ENCODE peak calls at places on chromosomes 4 and X, in six cellular contexts. One of them, this sample, is unnamed.

GRCh38 chrX:71616672-71617529 is 1.4 kb downstream of the CXCR3 start:
- DNase-seq in transverse colon: peak; percentile 81
- DNase-seq in fibroblast of the conjunctiva: no peak
- DNase-seq in CD4-positive, alpha-beta T cell: no peak
- DNase-seq in HepG2: peak; percentile 31
- DNase-seq in C1 segment of cervical spinal cord: no peak
- DNase-seq in this sample: no peak

GRCh38 chr4:100198061-100198460 is 7.8 kb upstream of the DDIT4L start:
- DNase-seq in C1 segment of cervical spinal cord: no peak
- DNase-seq in fibroblast of the conjunctiva: no peak
- DNase-seq in HepG2: no peak
- DNase-seq in transverse colon: no peak
- DNase-seq in CD4-positive, alpha-beta T cell: no peak
- DNase-seq in this sample: no peak

GRCh38 chr4:81565137-81565870 is 93.6 kb upstream of the RASGEF1B start:
- DNase-seq in fibroblast of the conjunctiva: no peak
- DNase-seq in HepG2: no peak
- DNase-seq in transverse colon: peak; percentile 82
- DNase-seq in CD4-positive, alpha-beta T cell: no peak
- DNase-seq in C1 segment of cervical spinal cord: peak; percentile 50
- DNase-seq in this sample: peak; percentile 16

GRCh38 chr4:13483142-13484044 is 747 bp downstream of the RAB28 start:
- DNase-seq in C1 segment of cervical spinal cord: no peak
- DNase-seq in fibroblast of the conjunctiva: peak; percentile 49
- DNase-seq in CD4-positive, alpha-beta T cell: no peak
- DNase-seq in transverse colon: peak; percentile 36
- DNase-seq in HepG2: peak; percentile 13
- DNase-seq in this sample: peak; percentile 67

GRCh38 chr4:40842725-40843401 is 93.1 kb downstream of the NSUN7 start:
- DNase-seq in fibroblast of the conjunctiva: no peak
- DNase-seq in transverse colon: no peak
- DNase-seq in CD4-positive, alpha-beta T cell: no peak
- DNase-seq in HepG2: peak; percentile 32
- DNase-seq in C1 segment of cervical spinal cord: no peak
- DNase-seq in this sample: no peak

GRCh38 chrX:104370089-104370488 is 115.4 kb upstream of the ESX1 start:
- DNase-seq in transverse colon: no peak
- DNase-seq in CD4-positive, alpha-beta T cell: no peak
- DNase-seq in fibroblast of the conjunctiva: no peak
- DNase-seq in C1 segment of cervical spinal cord: no peak
- DNase-seq in HepG2: peak; percentile 6
- DNase-seq in this sample: peak; percentile 78

GRCh38 chrX:13180807-13181206 is 136.4 kb upstream of the FAM9C start:
- DNase-seq in CD4-positive, alpha-beta T cell: no peak
- DNase-seq in fibroblast of the conjunctiva: no peak
- DNase-seq in HepG2: no peak
- DNase-seq in C1 segment of cervical spinal cord: no peak
- DNase-seq in transverse colon: no peak
- DNase-seq in this sample: peak; percentile 75

GRCh38 chr4:142558851-142559250 is 287.2 kb downstream of the INPP4B start:
- DNase-seq in C1 segment of cervical spinal cord: no peak
- DNase-seq in CD4-positive, alpha-beta T cell: no peak
- DNase-seq in transverse colon: no peak
- DNase-seq in HepG2: no peak
- DNase-seq in fibroblast of the conjunctiva: no peak
- DNase-seq in this sample: no peak

GRCh38 chrX:351736-352135 is 33.1 kb upstream of the GTPBP6 start:
- DNase-seq in HepG2: no peak
- DNase-seq in transverse colon: no peak
- DNase-seq in C1 segment of cervical spinal cord: no peak
- DNase-seq in fibroblast of the conjunctiva: no peak
- DNase-seq in CD4-positive, alpha-beta T cell: no peak
- DNase-seq in this sample: no peak

GRCh38 chr4:105092356-105092755 is 54.3 kb upstream of the TET2 start:
- DNase-seq in HepG2: no peak
- DNase-seq in transverse colon: no peak
- DNase-seq in CD4-positive, alpha-beta T cell: no peak
- DNase-seq in fibroblast of the conjunctiva: peak; percentile 72
- DNase-seq in C1 segment of cervical spinal cord: no peak
- DNase-seq in this sample: peak; percentile 92

GRCh38 chr4:58265734-58266133 is 1155.5 kb upstream of the IGFBP7 start:
- DNase-seq in HepG2: no peak
- DNase-seq in fibroblast of the conjunctiva: no peak
- DNase-seq in CD4-positive, alpha-beta T cell: no peak
- DNase-seq in C1 segment of cervical spinal cord: no peak
- DNase-seq in transverse colon: no peak
- DNase-seq in this sample: no peak

GRCh38 chrX:48826135-48826875 is at the start of gene ERAS:
- DNase-seq in C1 segment of cervical spinal cord: no peak
- DNase-seq in HepG2: no peak
- DNase-seq in transverse colon: no peak
- DNase-seq in fibroblast of the conjunctiva: no peak
- DNase-seq in CD4-positive, alpha-beta T cell: no peak
- DNase-seq in this sample: no peak

GRCh38 chrX:42176790-42177189 is 253.4 kb upstream of the CASK start:
- DNase-seq in transverse colon: no peak
- DNase-seq in HepG2: no peak
- DNase-seq in CD4-positive, alpha-beta T cell: no peak
- DNase-seq in fibroblast of the conjunctiva: no peak
- DNase-seq in C1 segment of cervical spinal cord: no peak
- DNase-seq in this sample: no peak

GRCh38 chrX:55201930-55202579 is 18.1 kb upstream of the PAGE5 start:
- DNase-seq in C1 segment of cervical spinal cord: no peak
- DNase-seq in fibroblast of the conjunctiva: no peak
- DNase-seq in HepG2: no peak
- DNase-seq in CD4-positive, alpha-beta T cell: no peak
- DNase-seq in transverse colon: no peak
- DNase-seq in this sample: peak; percentile 57

GRCh38 chr4:168593399-168593798 is 96.5 kb downstream of the PALLD start:
- DNase-seq in CD4-positive, alpha-beta T cell: no peak
- DNase-seq in transverse colon: no peak
- DNase-seq in fibroblast of the conjunctiva: no peak
- DNase-seq in HepG2: no peak
- DNase-seq in C1 segment of cervical spinal cord: no peak
- DNase-seq in this sample: peak; percentile 80

GRCh38 chr4:176780995-176781738 is 11.6 kb downstream of the VEGFC start:
- DNase-seq in HepG2: no peak
- DNase-seq in CD4-positive, alpha-beta T cell: no peak
- DNase-seq in C1 segment of cervical spinal cord: no peak
- DNase-seq in fibroblast of the conjunctiva: no peak
- DNase-seq in transverse colon: no peak
- DNase-seq in this sample: peak; percentile 72

GRCh38 chrX:13938766-13939530 is 90.7 kb downstream of the GEMIN8 start:
- DNase-seq in C1 segment of cervical spinal cord: peak; percentile 3
- DNase-seq in HepG2: no peak
- DNase-seq in CD4-positive, alpha-beta T cell: no peak
- DNase-seq in transverse colon: no peak
- DNase-seq in fibroblast of the conjunctiva: no peak
- DNase-seq in this sample: peak; percentile 9

GRCh38 chr4:40087799-40088366 is 31.2 kb downstream of the N4BP2 start:
- DNase-seq in C1 segment of cervical spinal cord: no peak
- DNase-seq in CD4-positive, alpha-beta T cell: no peak
- DNase-seq in transverse colon: no peak
- DNase-seq in HepG2: no peak
- DNase-seq in fibroblast of the conjunctiva: no peak
- DNase-seq in this sample: no peak

GRCh38 chr4:120611092-120611491 is 311.4 kb downstream of the PRDM5 start:
- DNase-seq in transverse colon: no peak
- DNase-seq in HepG2: no peak
- DNase-seq in fibroblast of the conjunctiva: no peak
- DNase-seq in CD4-positive, alpha-beta T cell: no peak
- DNase-seq in C1 segment of cervical spinal cord: no peak
- DNase-seq in this sample: no peak

GRCh38 chr4:529563-529962 is 30.6 kb downstream of the PIGG start:
- DNase-seq in transverse colon: no peak
- DNase-seq in C1 segment of cervical spinal cord: no peak
- DNase-seq in HepG2: no peak
- DNase-seq in fibroblast of the conjunctiva: no peak
- DNase-seq in CD4-positive, alpha-beta T cell: no peak
- DNase-seq in this sample: no peak

GRCh38 chr4:72325215-72325614 is 243.8 kb downstream of the ADAMTS3 start:
- DNase-seq in C1 segment of cervical spinal cord: no peak
- DNase-seq in fibroblast of the conjunctiva: no peak
- DNase-seq in transverse colon: no peak
- DNase-seq in CD4-positive, alpha-beta T cell: no peak
- DNase-seq in HepG2: no peak
- DNase-seq in this sample: no peak

GRCh38 chr4:184361443-184361842 is 112.9 kb downstream of the IRF2 start:
- DNase-seq in C1 segment of cervical spinal cord: no peak
- DNase-seq in HepG2: no peak
- DNase-seq in CD4-positive, alpha-beta T cell: no peak
- DNase-seq in fibroblast of the conjunctiva: peak; percentile 32
- DNase-seq in transverse colon: no peak
- DNase-seq in this sample: no peak